ENCODE peak calls at places on chromosome 18, in seven cellular contexts. G is neuronal stem cell, P is IMR-90, L is mesendoderm, Q is mesenchymal stem cell, I is trophoblast cell, H is H1. N is an unnamed sample.

GRCh38 chr18:2538236-2538635 is 33.1 kb downstream of the METTL4 start:
- DNase-seq in H (no peak), Q (no peak), I (no peak), L (no peak), P (no peak), G (no peak), N (no peak)

GRCh38 chr18:31741096-31741735 is 19.5 kb downstream of the SLC25A52 start:
- DNase-seq in H (no peak), P (peak; percentile 36), I (peak; percentile 42), L (peak; percentile 57), Q (peak; percentile 43), G (peak; percentile 15), N (peak; percentile 41)

GRCh38 chr18:28175047-28175929 is 1.6 kb downstream of the CDH2 start:
- DNase-seq in L (peak; percentile 69), P (peak; percentile 42), H (no peak), Q (peak; percentile 63), G (peak; percentile 89), I (no peak), N (peak; percentile 48)

GRCh38 chr18:45402485-45403056 is 212.7 kb upstream of the SLC14A2 start:
- DNase-seq in H (no peak), I (no peak), Q (no peak), P (peak; percentile 31), G (no peak), L (no peak), N (no peak)

GRCh38 chr18:58268849-58269248 is 224.8 kb downstream of the NEDD4L start:
- DNase-seq in P (peak; percentile 55), Q (peak; percentile 28), G (no peak), I (peak; percentile 83), L (peak; percentile 75), H (no peak), N (no peak)

GRCh38 chr18:31647354-31647753 is 37.0 kb downstream of the B4GALT6 start:
- DNase-seq in Q (no peak), G (no peak), L (peak; percentile 18), P (no peak), H (no peak), I (no peak), N (no peak)

GRCh38 chr18:51666717-51667320 is 469.3 kb upstream of the MEX3C start:
- DNase-seq in Q (no peak), I (no peak), P (no peak), G (no peak), H (no peak), L (no peak), N (no peak)

GRCh38 chr18:36012891-36013290 is 40.4 kb downstream of the RMP24 start:
- DNase-seq in Q (no peak), H (no peak), G (no peak), L (no peak), I (no peak), P (no peak), N (no peak)

GRCh38 chr18:68275616-68276015 is 439.3 kb downstream of the TMX3 start:
- DNase-seq in H (no peak), G (no peak), P (peak; percentile 93), I (no peak), Q (peak; percentile 57), L (no peak), N (no peak)

DNA sequence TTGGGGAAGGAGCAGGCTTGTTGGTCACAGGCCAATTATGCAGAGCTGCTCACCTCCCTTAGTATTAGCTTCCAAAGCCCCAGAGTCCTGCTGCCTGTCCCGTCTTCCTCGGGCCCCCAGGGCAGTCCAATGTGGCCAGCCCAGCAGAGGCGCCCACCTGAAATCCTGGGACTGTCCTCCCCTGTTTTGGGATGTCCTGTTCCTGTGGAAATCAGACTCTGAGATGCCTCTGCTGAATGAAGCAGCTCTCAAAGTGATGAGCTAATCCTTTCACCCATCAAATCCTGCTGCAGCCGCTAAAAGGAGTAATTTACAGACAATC is 105.3 kb downstream of the CABLES1 start:
- DNase-seq in L (no peak), P (no peak), Q (no peak), G (no peak), I (no peak), H (no peak), N (no peak)
- H3K4me1 ChIP-seq in L (peaks cover 13% of the 10 kb centered on the region), P (peaks cover 13% of the 10 kb centered on the region), Q (peaks cover 14% of the 10 kb centered on the region), G (no peaks in the 10 kb centered on the region), I (peaks cover 30% of the 10 kb centered on the region), H (peaks cover 9% of the 10 kb centered on the region), N (no peaks in the 10 kb centered on the region)

GRCh38 chr18:62558015-62558663 is 35.3 kb downstream of the ZCCHC2 start:
- DNase-seq in I (no peak), L (no peak), G (no peak), H (no peak), Q (no peak), P (no peak), N (no peak)
- H2BK5ac ChIP-seq in I (no peak overlapping the region), L (no peak overlapping the region), G (no peak overlapping the region), H (no peak overlapping the region), Q (no peak overlapping the region), P (no peak overlapping the region), N (no peak overlapping the region)

GRCh38 chr18:21689736-21690135 is 14.8 kb downstream of the ABHD3 start:
- DNase-seq in Q (no peak), P (no peak), G (no peak), L (no peak), H (no peak), I (no peak), N (no peak)

GRCh38 chr18:21682276-21683051 is 22.1 kb downstream of the ABHD3 start:
- DNase-seq in P (peak; percentile 67), H (no peak), L (no peak), I (peak; percentile 42), Q (peak; percentile 92), G (peak; percentile 61), N (no peak)

GRCh38 chr18:21680148-21680547 is 24.4 kb downstream of the ABHD3 start:
- DNase-seq in Q (no peak), H (no peak), I (no peak), G (no peak), P (no peak), L (no peak), N (no peak)

GRCh38 chr18:21686282-21687105 is 18.1 kb downstream of the ABHD3 start:
- DNase-seq in Q (peak; percentile 75), I (peak; percentile 17), G (no peak), H (no peak), L (no peak), P (peak; percentile 59), N (no peak)

DNA sequence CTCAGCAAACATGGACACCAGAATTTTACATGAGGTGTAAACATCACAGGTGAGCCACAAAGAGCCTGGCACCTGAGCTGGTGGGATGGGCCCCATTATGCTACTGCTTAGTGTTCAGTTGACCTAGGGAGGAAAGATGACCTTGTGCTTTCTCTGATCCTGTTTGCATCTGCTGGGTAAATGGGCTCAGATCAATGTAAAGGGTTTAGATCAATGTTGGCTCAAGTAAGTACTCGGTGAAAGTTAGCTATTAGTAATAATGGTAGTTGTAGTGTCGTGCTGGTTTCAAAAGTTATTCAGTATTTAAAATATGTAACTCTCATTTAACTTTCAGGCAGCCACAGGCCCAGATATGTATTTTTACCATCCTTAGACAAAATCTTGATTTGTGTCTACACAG is 19.8 kb downstream of the ABHD3 start:
- DNase-seq in I (no peak), Q (no peak), H (no peak), G (no peak), P (no peak), L (no peak), N (no peak)
- H3K4me2 ChIP-seq in I (no peak overlapping the region), Q (no peak overlapping the region), H (no peak overlapping the region), G (no peak overlapping the region), P (no peak overlapping the region), L (no peak overlapping the region), N (no peak overlapping the region)

DNA sequence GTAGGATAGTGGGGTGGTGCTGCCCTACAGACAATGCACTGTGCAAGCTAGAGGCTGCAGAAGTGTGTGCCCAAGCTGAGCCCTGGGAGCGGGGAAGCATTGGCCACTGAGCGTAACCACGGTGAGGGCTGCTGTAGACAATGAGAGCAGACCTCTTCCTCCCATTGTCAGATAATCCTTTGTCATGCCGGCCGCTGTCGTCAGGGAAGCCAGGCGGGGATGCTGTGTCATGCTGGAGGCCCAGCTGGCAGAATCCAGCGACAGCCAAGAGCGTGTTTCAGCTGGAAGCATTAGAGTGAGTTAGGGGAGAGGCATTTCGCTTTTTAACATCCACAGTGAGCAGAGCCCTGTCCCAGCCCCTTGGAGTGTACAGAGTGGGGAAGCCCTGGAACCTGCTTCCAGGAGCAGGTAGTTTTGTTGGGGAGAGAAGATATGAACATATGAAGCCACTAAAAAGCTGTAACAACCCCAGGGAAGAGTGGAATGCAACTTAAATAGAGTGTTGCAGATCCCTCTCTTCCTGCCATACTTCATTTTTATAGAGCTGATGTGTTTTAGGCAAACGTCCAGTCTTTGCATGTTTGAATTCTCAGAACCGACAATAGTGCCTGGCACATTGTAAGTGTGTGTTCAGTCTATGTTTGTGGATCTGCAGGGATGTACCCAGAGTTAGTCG is 7.0 kb downstream of the CTIF start:
- DNase-seq in Q (peak; percentile 85), G (peak; percentile 66), P (peak; percentile 90), H (no peak), L (peak; percentile 96), I (peak; percentile 57), N (peak; percentile 92)
- H3K4me1 ChIP-seq in Q (peaks cover 55% of the 10 kb centered on the region), G (peaks cover 28% of the 10 kb centered on the region), P (peaks cover 58% of the 10 kb centered on the region), H (peaks cover 56% of the 10 kb centered on the region), L (peaks cover 50% of the 10 kb centered on the region), I (peaks cover 50% of the 10 kb centered on the region), N (peaks cover 33% of the 10 kb centered on the region)

GRCh38 chr18:79167526-79168190 is 98.5 kb downstream of the ATP9B start:
- DNase-seq in H (no peak), Q (no peak), I (no peak), G (no peak), P (no peak), L (no peak), N (no peak)
- H2BK5ac ChIP-seq in H (no peak overlapping the region), Q (no peak overlapping the region), I (no peak overlapping the region), G (peak overlapping the region; percentile 24), P (no peak overlapping the region), L (no peak overlapping the region), N (no peak overlapping the region)

GRCh38 chr18:23825978-23826405 is 136.7 kb downstream of the LAMA3 start:
- DNase-seq in G (no peak), Q (peak; percentile 34), H (no peak), P (peak; percentile 70), I (peak; percentile 58), L (no peak), N (no peak)

GRCh38 chr18:23824235-23824634 is 135.0 kb downstream of the LAMA3 start:
- DNase-seq in L (peak; percentile 53), H (no peak), I (no peak), G (no peak), Q (no peak), P (peak; percentile 16), N (no peak)

GRCh38 chr18:23824704-23825103 is 135.5 kb downstream of the LAMA3 start:
- DNase-seq in H (no peak), P (peak; percentile 30), L (no peak), G (no peak), I (peak; percentile 29), Q (peak; percentile 16), N (no peak)

GRCh38 chr18:23826850-23827620 is 137.8 kb downstream of the LAMA3 start:
- DNase-seq in I (peak; percentile 40), P (no peak), H (no peak), L (no peak), Q (no peak), G (no peak), N (no peak)

DNA sequence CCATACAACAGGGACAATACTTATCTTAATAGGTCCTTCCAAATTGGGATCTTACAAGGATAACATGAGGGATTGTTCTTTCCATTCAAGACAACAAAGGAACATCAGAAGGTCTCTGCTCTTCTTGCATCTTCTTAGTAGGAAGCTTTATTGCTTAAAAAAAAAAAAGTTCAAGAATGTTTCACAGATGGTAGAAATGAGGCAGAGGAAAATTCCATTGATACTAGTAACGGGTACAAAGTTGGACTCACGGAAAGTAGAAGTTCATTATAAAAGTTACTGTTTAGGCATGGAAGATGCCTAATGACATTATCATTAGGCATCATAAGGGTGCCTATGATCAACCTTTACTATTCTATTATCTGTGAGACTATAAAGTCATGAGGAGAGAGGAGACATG is 136.2 kb downstream of the LAMA3 start:
- DNase-seq in H (no peak), L (no peak), P (no peak), G (no peak), Q (no peak), I (no peak), N (no peak)
- H3K4me2 ChIP-seq in H (no peak overlapping the region), L (no peak overlapping the region), P (no peak overlapping the region), G (no peak overlapping the region), Q (no peak overlapping the region), I (no peak overlapping the region), N (no peak overlapping the region)

N was measured in H9.